ENCODE peak calls at places on chromosomes 5 and 9, in ten cellular contexts. S is tibial nerve; T is H9; E is fibroblast of lung; J is GM23248; V is aorta; M is psoas muscle; G is CD8-positive, alpha-beta T cell; F is HCT116; O is A549. Y is an unnamed sample.

GRCh38 chr5:141040093-141040762 is 10.9 kb upstream of the PCDHB1 start:
- DNase-seq in S (peak; percentile 25), T (peak; percentile 77), E (no peak), J (peak; percentile 31), V (peak; percentile 78), M (peak; percentile 13), G (no peak), F (peak; percentile 69), O (peak; percentile 75), Y (peak; percentile 75)

GRCh38 chr9:105191508-105192118 is 52.8 kb upstream of the SLC44A1 start:
- DNase-seq in S (peak; percentile 57), T (no peak), E (peak; percentile 75), J (peak; percentile 70), V (no peak), M (no peak), G (no peak), F (no peak), O (peak; percentile 89), Y (no peak)

GRCh38 chr9:12777149-12778010 is 2.6 kb downstream of the LURAP1L start:
- DNase-seq in S (no peak), T (no peak), E (no peak), J (peak; percentile 57), V (no peak), M (no peak), G (no peak), F (no peak), O (no peak), Y (no peak)

GRCh38 chr9:84366683-84367082 is 26.1 kb upstream of the SLC28A3 start:
- DNase-seq in S (no peak), T (no peak), E (no peak), J (no peak), V (no peak), M (no peak), G (no peak), F (no peak), O (no peak), Y (no peak)

GRCh38 chr5:174518512-174518911 is 205.9 kb upstream of the MSX2 start:
- DNase-seq in S (no peak), T (no peak), E (no peak), J (no peak), V (no peak), M (no peak), G (no peak), F (no peak), O (no peak), Y (no peak)

GRCh38 chr9:26655166-26655565 is 237.4 kb downstream of the CAAP1 start:
- DNase-seq in S (no peak), T (no peak), E (no peak), J (no peak), V (no peak), M (no peak), G (no peak), F (no peak), O (no peak), Y (no peak)

GRCh38 chr5:140340605-140341004 is 5.8 kb downstream of the HBEGF start:
- DNase-seq in S (no peak), T (no peak), E (no peak), J (no peak), V (no peak), M (no peak), G (no peak), F (no peak), O (no peak), Y (no peak)

GRCh38 chr9:109477269-109478203 is 20.6 kb downstream of the PTPN3 start:
- DNase-seq in S (no peak), T (no peak), E (no peak), J (no peak), V (no peak), M (peak; percentile 55), G (no peak), F (peak; percentile 74), O (peak; percentile 87), Y (no peak)

DNA sequence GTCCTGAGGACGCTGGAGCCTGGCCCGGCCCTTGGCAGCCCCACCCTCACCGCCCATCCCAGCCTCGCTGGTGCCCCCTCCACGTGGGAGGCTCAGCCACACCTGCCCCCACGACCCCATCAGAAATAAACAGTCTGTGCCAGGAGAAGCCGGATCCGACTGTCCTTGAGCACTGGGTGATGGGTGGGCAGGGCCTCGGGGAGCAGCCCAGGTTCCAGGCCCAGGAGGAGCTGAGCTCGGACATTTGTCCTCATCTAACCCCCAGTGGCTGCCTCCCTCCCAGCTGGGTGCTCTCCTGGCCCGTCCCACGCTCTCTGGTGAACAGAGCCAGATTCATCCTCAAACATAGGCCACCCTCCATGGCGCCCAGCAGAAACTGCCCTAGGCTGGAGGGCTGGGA is 4.6 kb upstream of the PTGDS start:
- DNase-seq in S (no peak), T (no peak), E (no peak), J (no peak), V (no peak), M (no peak), G (no peak), F (no peak), O (no peak), Y (no peak)
- H3K27ac ChIP-seq in S (peak overlapping the region; percentile 90), T (no peak overlapping the region), E (no peak overlapping the region), J (no peak overlapping the region), V (no peak overlapping the region), M (no peak overlapping the region), G (no peak overlapping the region), F (no peak overlapping the region), O (no peak overlapping the region), Y (no peak overlapping the region)

DNA sequence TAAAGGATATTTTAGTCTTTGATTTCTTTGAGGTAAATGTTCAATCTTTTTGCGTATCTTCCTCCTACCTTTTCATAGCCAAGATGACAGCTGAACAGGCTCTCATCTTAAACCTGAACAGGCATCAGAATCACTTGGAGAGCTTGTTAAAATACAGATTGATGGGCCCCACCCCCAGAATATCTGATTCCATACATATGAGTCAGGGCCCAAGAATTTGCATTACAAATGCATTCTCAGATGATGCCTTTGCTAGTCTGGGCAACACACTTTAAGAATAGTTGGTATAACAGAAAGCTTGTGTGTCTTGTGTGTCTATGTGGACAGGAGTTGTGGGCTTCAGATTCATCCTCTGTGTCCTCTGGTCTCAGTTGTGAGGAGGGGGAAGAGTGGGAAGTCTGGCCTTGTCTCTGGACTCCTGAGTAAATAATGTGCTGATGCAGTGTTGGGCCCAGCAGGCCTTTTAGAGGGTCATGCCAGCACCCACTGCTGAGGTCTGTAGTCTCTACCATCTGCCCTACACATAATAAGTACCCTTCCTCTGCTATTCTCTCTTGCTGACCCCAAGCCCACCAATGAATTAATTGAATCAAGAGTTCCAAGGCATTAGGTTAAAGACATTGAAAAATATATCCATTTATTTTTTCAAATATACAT is 43.1 kb downstream of the PTCD2 start:
- DNase-seq in S (no peak), T (peak; percentile 47), E (peak; percentile 89), J (peak; percentile 90), V (no peak), M (no peak), G (no peak), F (peak; percentile 10), O (peak; percentile 63), Y (peak; percentile 23)
- H3K27ac ChIP-seq in S (no peak overlapping the region), T (no peak overlapping the region), E (peak overlapping the region; percentile 83), J (peak overlapping the region; percentile 78), V (no peak overlapping the region), M (no peak overlapping the region), G (no peak overlapping the region), F (no peak overlapping the region), O (peak overlapping the region; percentile 72), Y (no peak overlapping the region)

GRCh38 chr5:129378961-129379360 is 81.1 kb upstream of the ADAMTS19 start:
- DNase-seq in S (no peak), T (no peak), E (no peak), J (no peak), V (no peak), M (no peak), G (no peak), F (no peak), O (no peak), Y (no peak)

GRCh38 chr5:129379406-129379805 is 80.7 kb upstream of the ADAMTS19 start:
- DNase-seq in S (no peak), T (no peak), E (peak; percentile 27), J (no peak), V (no peak), M (no peak), G (no peak), F (no peak), O (no peak), Y (no peak)

GRCh38 chr5:129387944-129388343 is 72.2 kb upstream of the ADAMTS19 start:
- DNase-seq in S (no peak), T (no peak), E (no peak), J (no peak), V (no peak), M (no peak), G (no peak), F (no peak), O (no peak), Y (no peak)

GRCh38 chr5:129384736-129385135 is 75.4 kb upstream of the ADAMTS19 start:
- DNase-seq in S (no peak), T (no peak), E (peak; percentile 26), J (no peak), V (no peak), M (no peak), G (no peak), F (no peak), O (no peak), Y (no peak)

GRCh38 chr5:129382921-129383672 is 77.0 kb upstream of the ADAMTS19 start:
- DNase-seq in S (no peak), T (no peak), E (peak; percentile 20), J (no peak), V (no peak), M (no peak), G (no peak), F (no peak), O (no peak), Y (no peak)
- H3K27ac ChIP-seq in S (no peak overlapping the region), T (no peak overlapping the region), E (no peak overlapping the region), J (no peak overlapping the region), V (no peak overlapping the region), M (no peak overlapping the region), G (no peak overlapping the region), F (no peak overlapping the region), O (no peak overlapping the region), Y (no peak overlapping the region)

GRCh38 chr9:4068914-4069313 is 231.0 kb downstream of the GLIS3 start:
- DNase-seq in S (no peak), T (no peak), E (no peak), J (no peak), V (no peak), M (no peak), G (no peak), F (no peak), O (no peak), Y (no peak)
- H3K27ac ChIP-seq in S (no peak overlapping the region), T (no peak overlapping the region), E (no peak overlapping the region), J (no peak overlapping the region), V (no peak overlapping the region), M (no peak overlapping the region), G (no peak overlapping the region), F (no peak overlapping the region), O (no peak overlapping the region), Y (no peak overlapping the region)